ENCODE peak calls at places on chromosome 4, in four cellular contexts. R is IMR-90; G is activated CD4-positive, alpha-beta T cell treated with anti-CD3 and anti-CD28 coated beads, Interleukin-2, amount 10 ng/mL, durations not matched to agents 24 days and 14 days; A is mucosa of descending colon. E is an unnamed sample.

GRCh38 chr4:169968999-169969398 is 57.2 kb downstream of the MFAP3L start:
- DNase-seq in R (peak), G (no peak), A (no peak), E (no peak)

GRCh38 chr4:83257811-83258210 is 26.8 kb downstream of the COQ2 start:
- DNase-seq in R (no peak), A (no peak), G (no peak), E (no peak)

GRCh38 chr4:41106081-41106480 is 108.3 kb downstream of the APBB2 start:
- DNase-seq in R (no peak), A (no peak), G (no peak), E (no peak)

GRCh38 chr4:185068837-185069236 is 50.5 kb downstream of the HELT start:
- DNase-seq in R (no peak), A (no peak), G (no peak), E (no peak)

GRCh38 chr4:146260521-146260920 is 46.2 kb downstream of the REELD1 start:
- DNase-seq in A (no peak), G (no peak), R (no peak), E (no peak)

GRCh38 chr4:27189683-27190082 is 329.0 kb downstream of the STIM2 start:
- DNase-seq in A (no peak), G (no peak), R (no peak), E (no peak)

GRCh38 chr4:175470141-175470540 is 341.9 kb downstream of the GPM6A start:
- DNase-seq in A (no peak), R (peak), G (no peak), E (no peak)

GRCh38 chr4:73729534-73730165 is 10.7 kb upstream of the CXCL8 start:
- DNase-seq in R (peak), A (peak), G (peak), E (peak)

GRCh38 chr4:79022529-79022928 is 83.3 kb upstream of the PAQR3 start:
- DNase-seq in A (no peak), G (no peak), R (no peak), E (no peak)

GRCh38 chr4:16140520-16141249 is 56.9 kb upstream of the PROM1 start:
- DNase-seq in G (no peak), R (peak), A (no peak), E (no peak)

GRCh38 chr4:123876640-123877039 is 480.0 kb downstream of the SPRY1 start:
- DNase-seq in R (no peak), A (no peak), G (no peak), E (no peak)

GRCh38 chr4:61202100-61202637 is 2.0 kb downstream of the ADGRL3 start:
- DNase-seq in A (no peak), G (no peak), R (no peak), E (no peak)

GRCh38 chr4:6109842-6110560 is 90.3 kb downstream of the JAKMIP1 start:
- DNase-seq in R (no peak), G (no peak), A (no peak), E (no peak)

GRCh38 chr4:123921339-123921738 is 524.7 kb downstream of the SPRY1 start:
- DNase-seq in G (no peak), R (no peak), A (no peak), E (no peak)

GRCh38 chr4:131316086-131316485 is 1833.0 kb upstream of the PCDH10 start:
- DNase-seq in R (no peak), G (no peak), A (no peak), E (no peak)

GRCh38 chr4:150578745-150579470 is 3.0 kb upstream of the MAB21L2 start:
- DNase-seq in R (peak), A (no peak), G (no peak), E (no peak)

GRCh38 chr4:107939307-107939706 is 8.0 kb downstream of the CYP2U1 start:
- DNase-seq in R (peak), G (no peak), A (no peak), E (no peak)

GRCh38 chr4:152979731-152980330 is 43.7 kb downstream of the FHDC1 start:
- DNase-seq in G (no peak), R (no peak), A (no peak), E (no peak)

GRCh38 chr4:162126754-162127153 is 37.0 kb downstream of the FSTL5 start:
- DNase-seq in A (no peak), R (no peak), G (no peak), E (no peak)

GRCh38 chr4:106201373-106201772 is 114.6 kb downstream of the TBCK start:
- DNase-seq in G (no peak), A (no peak), R (peak), E (no peak)

GRCh38 chr4:34709564-34709963 is 1534.8 kb downstream of the ARAP2 start:
- DNase-seq in A (no peak), G (no peak), R (no peak), E (no peak)

GRCh38 chr4:150828159-150828558 is 186.9 kb downstream of the LRBA start:
- DNase-seq in R (no peak), G (peak), A (peak), E (no peak)

GRCh38 chr4:3196670-3197359 is 52.1 kb upstream of the MSANTD1 start:
- DNase-seq in R (no peak), A (no peak), G (no peak), E (no peak)

GRCh38 chr4:89254847-89255246 is 52.8 kb downstream of the GPRIN3 start:
- DNase-seq in A (no peak), G (peak), R (peak), E (peak)